ENCODE peak calls at places on chromosomes 4 and X, in five cellular contexts. R is hippocampal formation, O is AG09319, I is pons, A is GM06990. G is an unnamed sample.

GRCh38 chr4:8538703-8539567 is 41.3 kb upstream of the GPR78 start:
- DNase-seq in R (no peak), O (no peak), I (no peak), A (no peak), G (no peak)

GRCh38 chrX:79270401-79270800 is 96.7 kb downstream of the ITM2A start:
- DNase-seq in A (peak), R (no peak), O (no peak), I (peak), G (peak)

GRCh38 chrX:21745756-21746155 is 12.2 kb downstream of the SMPX start:
- DNase-seq in O (no peak), I (peak), R (no peak), A (no peak), G (no peak)

GRCh38 chrX:51614353-51614752 is 4.4 kb downstream of the CENPVL3 start:
- DNase-seq in I (peak), R (no peak), O (no peak), A (no peak), G (no peak)

GRCh38 chrX:102976793-102977495 is 39.9 kb downstream of the RAB40AL start:
- DNase-seq in O (peak), R (no peak), I (no peak), A (no peak), G (no peak)

GRCh38 chr4:159395693-159396092 is 292.8 kb downstream of the RAPGEF2 start:
- DNase-seq in A (no peak), I (no peak), O (no peak), R (no peak), G (no peak)

GRCh38 chrX:29461039-29461438 is 754.3 kb upstream of the MAGEB2 start:
- DNase-seq in R (no peak), O (no peak), A (no peak), I (no peak), G (no peak)

GRCh38 chr4:78542373-78542772 is 9.2 kb upstream of the ANXA3 start:
- DNase-seq in R (no peak), I (no peak), A (no peak), O (no peak), G (no peak)

GRCh38 chr4:121811122-121811521 is 10.0 kb downstream of the EXOSC9 start:
- DNase-seq in O (no peak), I (no peak), A (no peak), R (no peak), G (no peak)

GRCh38 chr4:121156822-121157769 is 7.0 kb downstream of the TNIP3 start:
- DNase-seq in O (no peak), I (peak), R (no peak), A (peak), G (no peak)

GRCh38 chrX:77617206-77617605 is 168.8 kb downstream of the ATRX start:
- DNase-seq in A (no peak), I (no peak), O (no peak), R (no peak), G (no peak)

GRCh38 chrX:37060999-37061398 is 52.8 kb downstream of the FAM47C start:
- DNase-seq in R (no peak), O (no peak), I (peak), A (no peak), G (no peak)

GRCh38 chr4:154707877-154708276 is 35.9 kb upstream of the LRAT start:
- DNase-seq in O (no peak), R (no peak), I (peak), A (no peak), G (no peak)

GRCh38 chrX:133495464-133496391 is 80.4 kb upstream of the GPC4 start:
- DNase-seq in O (peak), I (peak), A (no peak), R (peak), G (no peak)

GRCh38 chrX:10282490-10282889 is 125.7 kb downstream of the CLCN4 start:
- DNase-seq in R (no peak), O (no peak), A (no peak), I (no peak), G (no peak)

GRCh38 chr4:125044886-125045285 is 269.9 kb upstream of the FAT4 start:
- DNase-seq in I (no peak), O (no peak), R (no peak), A (no peak), G (no peak)

GRCh38 chr4:87342872-87343271 is 20.2 kb upstream of the HSD17B13 start:
- DNase-seq in R (no peak), O (no peak), A (no peak), I (no peak), G (no peak)

GRCh38 chr4:183508693-183509092 is 3.8 kb downstream of the ING2 start:
- DNase-seq in A (no peak), R (no peak), I (no peak), O (no peak), G (no peak)

GRCh38 chr4:2070421-2071251 is 11.5 kb downstream of the NAT8L start:
- DNase-seq in O (no peak), I (no peak), R (no peak), A (no peak), G (no peak)

GRCh38 chr4:174036111-174036510 is 247.4 kb downstream of the FBXO8 start:
- DNase-seq in I (no peak), R (no peak), A (no peak), O (no peak), G (no peak)

GRCh38 chrX:137195991-137196390 is 162.2 kb upstream of the GPR101 start:
- DNase-seq in I (no peak), A (no peak), R (no peak), O (no peak), G (no peak)

GRCh38 chrX:111543212-111543762 is 31.8 kb downstream of the SERTM2 start:
- DNase-seq in A (no peak), R (no peak), I (no peak), O (no peak), G (no peak)

GRCh38 chr4:127708985-127709384 is 21.2 kb upstream of the SLC25A31 start:
- DNase-seq in I (no peak), R (no peak), O (no peak), A (no peak), G (no peak)

GRCh38 chr4:172042714-172043114 is 229.5 kb downstream of the GALNTL6 start:
- DNase-seq in R (no peak), O (no peak), I (no peak), A (no peak), G (no peak)

GRCh38 chr4:26073886-26074560 is 160.0 kb downstream of the SMIM20 start:
- DNase-seq in A (no peak), R (no peak), I (no peak), O (no peak), G (no peak)

GRCh38 chrX:107678957-107679740 is 50.8 kb downstream of the PRPS1 start:
- DNase-seq in I (no peak), A (peak), R (no peak), O (no peak), G (no peak)

GRCh38 chrX:19270727-19271126 is 73.0 kb upstream of the PDHA1 start:
- DNase-seq in R (no peak), A (no peak), I (no peak), O (no peak), G (no peak)

GRCh38 chr4:158239196-158239595 is 28.9 kb downstream of the TMEM144 start:
- DNase-seq in I (no peak), R (no peak), A (no peak), O (no peak), G (no peak)

GRCh38 chr4:156946508-156947197 is 24.9 kb downstream of the PDGFC start:
- DNase-seq in R (no peak), O (peak), A (no peak), I (no peak), G (no peak)